ENCODE peak calls at places on chromosomes 3 and 15, in five cellular contexts. P, E, A, N and S are unnamed samples. For H3K4me1, the result is how much of the 10 kb centered on the place peaks cover.

GRCh38 chr15:48966595-48967301 is 3.0 kb upstream of the SHC4 start:
- DNase-seq in P (no peak), E (no peak), A (no peak), N (no peak), S (peak)

GRCh38 chr3:113948015-113948917 is 453 bp downstream of the ZDHHC23 start:
- DNase-seq in P (peak), E (peak), A (peak), N (no peak), S (peak)

GRCh38 chr3:149579838-149580542 is 77.8 kb downstream of the WWTR1 start:
- DNase-seq in P (no peak), E (no peak), A (no peak), N (peak), S (no peak)

GRCh38 chr3:191813245-191813644 is 352.3 kb downstream of the PYDC2 start:
- DNase-seq in P (no peak), E (no peak), A (no peak), N (no peak), S (no peak)

GRCh38 chr3:113898892-113899291 is 48.9 kb upstream of the ZDHHC23 start:
- DNase-seq in P (no peak), E (no peak), A (no peak), N (no peak), S (no peak)

GRCh38 chr3:128553560-128553959 is 60.6 kb upstream of the GATA2 start:
- DNase-seq in P (no peak), E (no peak), A (no peak), N (no peak), S (no peak)

GRCh38 chr3:13379191-13379830 is 40.8 kb downstream of the NUP210 start:
- DNase-seq in P (no peak), E (no peak), A (no peak), N (peak), S (no peak)

GRCh38 chr3:146166450-146167222 is 5.7 kb upstream of the PLOD2 start:
- DNase-seq in P (no peak), E (no peak), A (peak), N (peak), S (peak)

GRCh38 chr15:78101423-78102105 is 9.2 kb downstream of the SH2D7 start:
- DNase-seq in P (no peak), E (no peak), A (no peak), N (no peak), S (no peak)

GRCh38 chr3:183906234-183906921 is 21.7 kb upstream of the PARL start:
- DNase-seq in P (no peak), E (no peak), A (no peak), N (no peak), S (no peak)

GRCh38 chr3:52108302-52109232 is 45.7 kb downstream of the POC1A start:
- DNase-seq in P (peak), E (peak), A (no peak), N (no peak), S (no peak)

GRCh38 chr15:97501291-97501690 is 459.2 kb upstream of the ARRDC4 start:
- DNase-seq in P (no peak), E (no peak), A (no peak), N (no peak), S (no peak)

GRCh38 chr15:31330111-31330785 is 3.6 kb downstream of the KLF13 start:
- DNase-seq in P (no peak), E (no peak), A (peak), N (no peak), S (no peak)

GRCh38 chr15:31330836-31331235 is 4.2 kb downstream of the KLF13 start:
- DNase-seq in P (no peak), E (no peak), A (peak), N (no peak), S (no peak)

GRCh38 chr15:31328999-31329639 is 2.5 kb downstream of the KLF13 start:
- DNase-seq in P (peak), E (peak), A (peak), N (no peak), S (peak)

GRCh38 chr15:31328425-31328998 is 1.9 kb downstream of the KLF13 start:
- DNase-seq in P (no peak), E (no peak), A (peak), N (no peak), S (no peak)

DNA sequence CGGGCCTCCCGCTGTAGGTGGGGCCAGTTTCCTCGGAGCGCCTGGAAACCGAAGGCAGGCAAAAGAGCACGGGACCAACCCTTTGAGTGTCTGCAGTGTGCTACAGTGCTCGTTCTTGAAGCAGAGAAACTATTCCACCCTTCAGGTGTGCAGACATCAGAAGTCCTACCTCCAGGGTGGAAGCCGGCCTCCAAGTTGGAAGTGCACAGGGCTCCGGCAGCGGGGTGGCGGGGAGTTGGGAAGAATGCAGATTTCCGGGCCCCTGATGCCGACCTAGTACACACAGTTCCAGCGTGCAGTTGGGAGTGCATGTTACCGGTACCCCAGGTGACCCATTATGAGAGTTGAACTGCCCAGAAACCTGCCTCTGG is 3.0 kb downstream of the KLF13 start:
- DNase-seq in P (no peak), E (no peak), A (no peak), N (no peak), S (no peak)
- H3K4me1 ChIP-seq in P (under half), E (under half), A (half or more), N (under half), S (under half)

DNA sequence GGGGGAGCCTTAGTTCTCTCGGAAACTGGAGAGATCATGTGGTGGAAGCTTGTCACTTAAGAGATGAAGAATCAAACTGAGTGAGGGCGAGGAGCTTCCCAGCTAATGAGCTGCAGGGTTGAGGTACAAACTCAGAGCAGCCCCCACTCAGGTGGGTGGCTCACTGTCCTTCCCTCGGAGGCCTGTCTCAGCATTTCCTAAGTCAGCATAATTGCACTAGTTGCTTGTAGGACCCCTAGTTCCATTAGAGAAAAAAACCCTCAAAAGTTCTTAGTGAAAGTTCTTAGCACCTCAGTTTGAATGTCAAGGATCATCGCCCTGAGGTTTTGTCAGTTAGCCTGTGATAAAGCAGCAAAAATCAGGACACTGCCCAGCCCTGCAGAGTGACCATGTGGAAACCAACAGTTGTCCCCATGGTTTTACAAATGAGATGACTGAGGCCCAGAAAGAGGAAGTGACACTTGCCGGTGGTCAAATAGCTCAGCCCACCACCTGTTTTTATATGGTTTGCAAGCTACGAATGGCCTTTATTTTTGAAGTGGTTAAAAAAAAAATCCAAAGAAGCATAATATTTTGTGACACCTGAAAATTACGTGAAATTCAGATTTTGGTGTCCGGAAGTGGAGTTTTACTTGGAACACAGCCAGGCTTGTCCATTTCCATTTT is 11.9 kb downstream of the SMAD6 start:
- DNase-seq in P (no peak), E (no peak), A (no peak), N (no peak), S (no peak)
- H3K4me1 ChIP-seq in P (under half), E (under half), A (under half), N (half or more), S (under half)

DNA sequence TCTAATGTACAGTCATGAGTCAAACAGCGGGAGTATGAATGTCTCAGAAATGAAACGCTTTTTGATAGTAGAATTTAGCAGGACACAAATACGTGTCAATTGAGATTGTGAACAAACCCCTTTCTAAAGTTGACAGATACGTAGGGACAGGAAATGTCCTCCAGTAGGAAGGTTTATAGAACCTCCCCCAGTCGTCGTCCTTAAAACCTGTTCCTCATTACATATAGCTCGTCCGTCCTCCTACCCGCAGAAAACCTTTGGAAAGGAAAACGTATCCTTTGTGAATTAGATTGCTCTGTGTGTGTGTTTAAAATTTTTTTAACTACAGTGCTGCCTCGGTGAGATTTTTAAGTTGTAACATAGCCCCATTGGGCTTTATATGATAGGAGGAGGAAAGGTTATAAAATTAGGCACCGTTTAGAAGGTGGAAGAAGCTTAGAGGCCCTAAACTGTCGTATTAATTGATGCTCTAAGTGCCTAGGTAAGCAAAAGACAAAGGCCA is 4.1 kb downstream of the UBE2E1 start:
- DNase-seq in P (no peak), E (peak), A (no peak), N (no peak), S (no peak)
- H3K4me1 ChIP-seq in P (under half), E (under half), A (under half), N (under half), S (under half)

GRCh38 chr3:195075941-195076875 is 194.8 kb downstream of the XXYLT1 start:
- DNase-seq in P (no peak), E (no peak), A (no peak), N (no peak), S (no peak)
- H3K4me1 ChIP-seq in P (under half), E (under half), A (under half), N (under half), S (under half)